ENCODE peak calls at places on chromosome 21, in ten cellular contexts. R is RWPE2, T is vagina, Y is K562, E is neural progenitor cell, F is GM13976, H is AG09319, V is PC-3, M is uterus, S is WTC11. G is an unnamed sample.

GRCh38 chr21:31911138-31911907 is 38.5 kb downstream of the HUNK start:
- DNase-seq in Y (no peak), M (no peak), T (no peak), H (peak), R (no peak), S (no peak), E (no peak), V (peak), F (no peak), G (no peak)

GRCh38 chr21:34147835-34148804 is 74.7 kb downstream of the MRPS6 start:
- DNase-seq in V (no peak), R (no peak), S (no peak), Y (no peak), T (no peak), H (no peak), F (no peak), E (no peak), M (no peak), G (no peak)

GRCh38 chr21:17352937-17353655 is 159.7 kb upstream of the CXADR start:
- DNase-seq in H (no peak), Y (no peak), V (no peak), R (no peak), T (no peak), F (no peak), M (no peak), S (no peak), E (no peak), G (no peak)

GRCh38 chr21:18041012-18041411 is 203.6 kb upstream of the CHODL start:
- DNase-seq in T (no peak), M (no peak), F (no peak), V (peak), Y (no peak), S (peak), R (no peak), E (peak), H (no peak), G (no peak)

GRCh38 chr21:46572850-46573249 is 32.0 kb downstream of the S100B start:
- DNase-seq in M (no peak), F (no peak), V (no peak), S (no peak), R (no peak), T (no peak), Y (no peak), H (no peak), E (no peak), G (no peak)

GRCh38 chr21:46022551-46023107 is 41.1 kb downstream of the COL6A1 start:
- DNase-seq in R (no peak), Y (peak), T (peak), M (peak), S (no peak), E (no peak), F (peak), V (no peak), H (no peak), G (no peak)

GRCh38 chr21:15240846-15241245 is 176.0 kb upstream of the NRIP1 start:
- DNase-seq in Y (no peak), H (no peak), T (no peak), M (no peak), F (no peak), R (no peak), V (no peak), E (no peak), S (no peak), G (no peak)

GRCh38 chr21:34695434-34695833 is 26.6 kb downstream of the CLIC6 start:
- DNase-seq in H (no peak), S (no peak), T (no peak), E (no peak), F (peak), M (no peak), Y (no peak), V (no peak), R (no peak), G (no peak)

GRCh38 chr21:37917612-37918011 is 1.4 kb upstream of the KCNJ6 start:
- DNase-seq in Y (no peak), T (no peak), R (no peak), F (no peak), E (no peak), V (peak), S (no peak), H (no peak), M (no peak), G (no peak)

GRCh38 chr21:43369124-43369523 is 57.8 kb downstream of the SIK1 start:
- DNase-seq in V (peak), Y (no peak), M (no peak), S (no peak), T (no peak), R (no peak), H (no peak), E (no peak), F (no peak), G (peak)

GRCh38 chr21:38761531-38761930 is 44.2 kb upstream of the ETS2 start:
- DNase-seq in E (no peak), M (no peak), H (no peak), F (no peak), T (no peak), Y (no peak), R (no peak), V (no peak), S (no peak), G (no peak)

GRCh38 chr21:14870841-14871126 is 194.0 kb downstream of the NRIP1 start:
- DNase-seq in S (no peak), M (no peak), T (no peak), F (no peak), R (no peak), V (no peak), Y (no peak), E (no peak), H (no peak), G (no peak)

GRCh38 chr21:31142600-31142999 is 104.3 kb upstream of the KRTAP19-8 start:
- DNase-seq in F (no peak), V (peak), Y (no peak), M (no peak), S (no peak), R (no peak), T (no peak), H (no peak), E (peak), G (no peak)

GRCh38 chr21:38223893-38224540 is 32.8 kb upstream of the KCNJ15 start:
- DNase-seq in T (no peak), Y (no peak), S (peak), R (no peak), E (peak), F (no peak), V (peak), M (no peak), H (no peak), G (no peak)

GRCh38 chr21:45981641-45982255 is at the start of gene COL6A1:
- DNase-seq in M (peak), V (peak), T (no peak), E (peak), F (peak), H (no peak), Y (peak), R (peak), S (peak), G (no peak)

GRCh38 chr21:46160563-46161179 is 5.3 kb upstream of the FTCD start:
- DNase-seq in V (no peak), R (peak), H (no peak), T (no peak), F (no peak), M (peak), Y (no peak), S (no peak), E (peak), G (no peak)

GRCh38 chr21:21722736-21723135 is 724.5 kb downstream of the NCAM2 start:
- DNase-seq in V (no peak), R (no peak), S (no peak), M (no peak), H (no peak), E (no peak), T (no peak), F (no peak), Y (no peak), G (no peak)

GRCh38 chr21:36171327-36171726 is 14.7 kb downstream of the DOP1B start:
- DNase-seq in Y (no peak), F (no peak), V (no peak), H (no peak), E (no peak), T (no peak), M (no peak), S (no peak), R (no peak), G (no peak)

GRCh38 chr21:36166705-36167104 is 10.1 kb downstream of the DOP1B start:
- DNase-seq in V (no peak), F (no peak), S (no peak), Y (peak), M (no peak), E (no peak), H (no peak), T (no peak), R (no peak), G (peak)

GRCh38 chr21:36171741-36172331 is 15.2 kb downstream of the DOP1B start:
- DNase-seq in Y (no peak), H (no peak), S (no peak), E (no peak), F (no peak), R (no peak), T (no peak), M (no peak), V (no peak), G (peak)

GRCh38 chr21:36170823-36171222 is 14.2 kb downstream of the DOP1B start:
- DNase-seq in V (no peak), Y (no peak), F (no peak), T (no peak), H (no peak), R (no peak), S (no peak), M (no peak), E (no peak), G (peak)

DNA sequence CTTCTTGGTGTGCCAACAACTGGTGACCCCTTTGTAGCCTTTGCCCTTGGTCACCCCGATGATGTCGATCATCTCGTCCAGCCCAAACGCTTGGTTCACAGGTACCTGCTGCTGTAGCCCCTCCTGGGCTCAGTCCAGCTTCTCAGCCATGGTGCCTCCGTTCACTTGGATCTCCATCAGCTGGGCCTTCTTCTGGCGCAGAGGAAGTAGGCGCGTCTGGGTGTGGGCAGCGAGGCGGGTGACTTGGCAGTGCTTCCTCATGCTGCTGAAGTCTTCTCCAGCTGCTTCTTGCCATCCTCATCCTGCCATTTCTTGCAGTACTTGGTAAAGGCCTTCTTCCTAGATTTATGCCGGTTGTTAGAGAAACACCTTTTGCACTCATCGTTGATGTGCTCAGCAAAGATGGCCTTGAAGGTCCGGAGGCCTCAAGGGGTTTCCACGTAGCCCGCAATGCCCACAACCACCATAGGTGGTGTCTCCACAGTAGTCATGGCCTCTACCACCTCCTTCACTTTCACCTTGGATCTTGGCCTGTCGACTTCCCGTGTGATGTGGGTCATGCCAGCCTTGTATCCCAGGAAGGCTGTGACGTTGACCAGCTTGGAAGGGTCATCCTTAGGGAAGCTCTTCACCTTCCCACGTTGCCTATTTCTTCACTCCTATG is 13.0 kb downstream of the DOP1B start:
- DNase-seq in M (no peak), F (no peak), E (no peak), V (no peak), R (no peak), T (no peak), S (peak), H (no peak), Y (no peak), G (peak)
- TF ChIP-seq CTCF in M (no peak), F (no peak), E (no peak), V (peak), R (no peak), T (no peak), S (no peak), H (no peak), Y (peak), G (peak)

DNA sequence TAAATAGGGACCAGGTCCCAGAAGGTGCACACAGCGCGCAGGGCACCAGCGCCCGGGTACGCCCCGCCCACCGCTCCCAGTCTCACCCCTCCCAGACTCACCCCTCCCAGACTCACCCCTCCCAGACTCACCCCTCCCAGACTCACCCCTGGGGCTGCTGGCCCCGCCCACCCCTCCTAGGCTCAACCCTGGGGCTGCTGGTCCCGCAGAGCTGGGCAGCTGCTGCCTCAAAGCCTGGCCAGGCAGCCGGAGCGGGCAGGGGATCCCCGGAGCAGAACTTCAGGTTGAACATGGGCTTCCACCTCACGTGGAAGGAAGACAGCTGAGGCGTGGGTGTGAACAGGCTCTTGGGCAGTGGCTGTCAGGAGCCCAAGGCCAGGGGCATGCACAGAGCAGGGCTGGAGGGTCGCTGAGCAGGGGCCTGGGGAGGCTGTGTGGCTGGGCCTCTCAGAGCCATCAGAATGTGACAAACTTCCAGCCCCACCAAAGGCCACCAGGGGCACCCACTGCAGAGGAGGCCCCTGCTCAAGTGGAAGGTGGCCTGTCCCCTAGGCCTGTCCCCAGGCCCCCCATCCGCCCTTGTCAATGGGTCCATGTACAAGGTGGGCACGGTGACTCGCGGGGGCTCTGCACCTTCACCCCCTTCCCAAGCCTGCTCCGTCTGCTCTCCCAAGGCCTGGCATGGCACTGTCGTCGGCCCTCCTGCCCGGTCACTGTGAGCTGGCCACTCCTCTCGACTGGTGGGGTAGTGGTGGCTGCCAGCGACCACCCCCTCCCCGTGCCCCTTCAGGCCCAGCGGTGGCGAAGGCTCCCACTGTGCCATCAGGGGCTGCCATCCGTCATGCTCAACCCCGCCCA is 20.4 kb upstream of the SUMO3 start:
- DNase-seq in H (no peak), T (no peak), M (no peak), S (no peak), Y (peak), F (no peak), R (no peak), V (no peak), E (no peak), G (no peak)
- TF ChIP-seq CTCF in H (no peak), T (no peak), M (no peak), S (no peak), Y (peak), F (no peak), R (no peak), V (no peak), E (peak), G (no peak)

GRCh38 chr21:41932191-41932575 is 21.6 kb downstream of the C2CD2 start:
- DNase-seq in H (no peak), Y (no peak), R (peak), V (peak), S (no peak), T (no peak), M (no peak), F (no peak), E (no peak), G (no peak)

GRCh38 chr21:41932576-41933258 is 21.1 kb downstream of the C2CD2 start:
- DNase-seq in T (no peak), M (no peak), S (no peak), Y (peak), V (peak), E (no peak), R (no peak), H (no peak), F (no peak), G (no peak)

GRCh38 chr21:41931041-41931451 is 22.8 kb downstream of the C2CD2 start:
- DNase-seq in R (no peak), E (no peak), T (no peak), F (no peak), M (no peak), H (no peak), S (no peak), V (no peak), Y (no peak), G (no peak)

GRCh38 chr21:41929248-41929647 is 24.6 kb downstream of the C2CD2 start:
- DNase-seq in F (no peak), T (no peak), E (no peak), M (no peak), V (no peak), Y (no peak), H (no peak), S (no peak), R (no peak), G (peak)

GRCh38 chr21:41933259-41934079 is 20.3 kb downstream of the C2CD2 start:
- DNase-seq in M (no peak), T (no peak), F (no peak), R (no peak), V (peak), Y (no peak), E (no peak), S (no peak), H (no peak), G (no peak)
- TF ChIP-seq CTCF in M (peak), T (no peak), F (no peak), R (peak), V (peak), Y (no peak), E (no peak), S (no peak), H (peak), G (peak)

DNA sequence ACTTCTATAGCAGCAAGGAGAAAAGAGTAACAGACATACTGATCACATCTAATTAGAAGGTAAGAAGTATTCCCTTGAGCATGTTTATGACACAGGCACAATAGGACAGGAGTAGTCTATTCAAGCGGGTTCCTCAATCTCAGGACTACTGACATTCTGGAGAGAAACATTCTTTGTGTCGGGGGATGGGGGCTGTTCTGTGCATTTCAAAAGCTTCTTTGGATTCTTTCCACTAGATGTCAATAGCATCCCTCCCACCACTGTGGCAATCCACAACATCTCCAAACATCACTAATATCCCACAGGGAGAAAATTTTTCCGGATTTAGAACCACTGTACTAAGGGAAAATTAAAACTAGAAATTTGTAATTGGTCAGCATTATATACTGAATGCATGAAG is 56.9 kb downstream of the ADAMTS5 start:
- DNase-seq in M (no peak), E (peak), V (peak), S (peak), F (no peak), R (no peak), T (no peak), H (no peak), Y (no peak), G (no peak)
- TF ChIP-seq CTCF in M (no peak), E (peak), V (peak), S (no peak), F (no peak), R (peak), T (no peak), H (no peak), Y (no peak), G (peak)